ENCODE peak calls at places on chromosomes 1 and 21, in six cellular contexts. C is cardiac fibroblast, I is fibroblast of lung, B is A549, L is uterus, P is fibroblast of mammary gland. F is an unnamed sample.

GRCh38 chr1:41413748-41414281 is 52.6 kb downstream of the FOXO6 start:
- DNase-seq in B (no peak), L (no peak), I (no peak), P (no peak), C (no peak), F (no peak)

GRCh38 chr1:8477199-8477982 is 159.5 kb downstream of the SLC45A1 start:
- DNase-seq in B (no peak), P (peak), I (no peak), L (no peak), C (peak), F (peak)

GRCh38 chr21:39867198-39867650 is at the start of gene PCP4:
- DNase-seq in P (peak), C (peak), B (peak), L (peak), I (peak), F (peak)

GRCh38 chr1:159960721-159961381 is 6.8 kb upstream of the SLAMF9 start:
- DNase-seq in C (peak), B (peak), P (peak), L (peak), I (peak), F (peak)

GRCh38 chr1:45804671-45804973 is 1.2 kb downstream of the MAST2 start:
- DNase-seq in P (peak), B (no peak), I (no peak), C (no peak), L (no peak), F (no peak)

GRCh38 chr1:239899747-239900146 is 191.9 kb upstream of the FMN2 start:
- DNase-seq in I (no peak), B (no peak), C (no peak), L (no peak), P (no peak), F (no peak)

GRCh38 chr1:97507863-97508262 is 413.0 kb downstream of the DPYD start:
- DNase-seq in L (no peak), B (no peak), I (no peak), C (peak), P (peak), F (no peak)

GRCh38 chr21:41316641-41317392 is at the start of gene FAM3B:
- DNase-seq in P (no peak), L (no peak), C (no peak), B (no peak), I (no peak), F (no peak)

GRCh38 chr1:248843687-248844086 is 5.7 kb downstream of the ZNF672 start:
- DNase-seq in C (no peak), L (no peak), B (no peak), P (no peak), I (no peak), F (no peak)

GRCh38 chr1:65279092-65279448 is 30.3 kb upstream of the DNAJC6 start:
- DNase-seq in B (no peak), I (peak), C (no peak), P (no peak), L (no peak), F (no peak)

GRCh38 chr1:56435434-56436337 is 143.7 kb downstream of the PLPP3 start:
- DNase-seq in L (no peak), P (no peak), B (no peak), C (no peak), I (no peak), F (no peak)

GRCh38 chr1:91548382-91549040 is 47.9 kb downstream of the CDC7 start:
- DNase-seq in B (no peak), I (no peak), L (no peak), P (no peak), C (peak), F (no peak)

GRCh38 chr1:211939876-211940468 is 95.4 kb downstream of the INTS7 start:
- DNase-seq in L (no peak), C (no peak), P (no peak), B (no peak), I (no peak), F (no peak)

GRCh38 chr1:234525156-234525774 is 46.3 kb upstream of the TARBP1 start:
- DNase-seq in C (no peak), L (no peak), I (no peak), P (no peak), B (no peak), F (no peak)

GRCh38 chr1:1202831-1203560 is 3.4 kb downstream of the TNFRSF18 start:
- DNase-seq in I (no peak), P (no peak), B (no peak), L (no peak), C (no peak), F (no peak)

DNA sequence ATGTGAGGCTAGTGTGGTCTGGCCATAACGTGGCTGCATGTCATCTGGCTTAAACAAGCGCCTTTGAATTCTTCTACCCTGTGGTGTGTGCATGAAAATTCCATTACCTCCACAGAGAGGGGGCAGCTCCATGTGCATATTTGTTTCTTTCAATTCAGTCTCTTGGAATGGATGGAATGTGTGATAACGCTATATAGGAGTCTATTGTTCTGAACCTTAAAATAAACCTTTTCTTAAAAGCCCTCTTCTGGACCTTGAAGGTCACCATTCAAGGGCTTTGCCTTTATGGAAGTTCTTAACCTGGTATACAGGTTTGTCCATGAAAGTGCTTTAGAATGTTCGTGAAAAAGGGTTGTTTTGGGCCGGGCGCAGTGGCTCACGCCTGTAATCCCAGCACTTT is 118.2 kb upstream of the ADGRL2 start:
- DNase-seq in L (no peak), I (no peak), P (no peak), C (peak), B (no peak), F (peak)
- H3K4me3 ChIP-seq in L (no peak), I (no peak), P (no peak), C (no peak), B (no peak), F (no peak)

DNA sequence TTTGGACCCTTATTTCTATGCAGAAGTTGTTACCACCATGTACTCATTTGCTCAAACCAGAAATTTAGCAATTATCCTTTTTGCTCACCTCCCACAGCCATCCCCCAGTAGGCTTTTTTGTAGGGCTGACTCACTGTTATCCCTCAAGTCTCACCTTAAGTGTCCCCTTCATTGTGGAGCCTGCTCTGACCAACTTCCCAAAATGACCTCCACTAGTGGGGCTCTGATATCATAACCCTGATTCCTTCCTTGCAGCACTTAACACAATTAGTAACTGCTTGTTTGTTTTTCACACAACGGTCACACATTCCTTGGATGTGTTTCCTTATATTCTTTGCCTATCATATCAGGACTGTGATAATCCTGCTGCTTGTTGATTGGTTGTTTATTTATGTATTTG is 76.7 kb downstream of the PATJ start:
- DNase-seq in I (no peak), B (no peak), P (no peak), L (no peak), C (no peak), F (no peak)
- H3K4me3 ChIP-seq in I (no peak), B (no peak), P (no peak), L (no peak), C (no peak), F (no peak)

GRCh38 chr1:94854458-94855306 is 34.5 kb downstream of the SLC44A3 start:
- DNase-seq in C (peak), P (peak), L (peak), I (peak), B (peak), F (peak)
- H3K4me3 ChIP-seq in C (peak), P (peak), L (peak), I (peak), B (peak), F (peak)

GRCh38 chr1:28247603-28248272 is 11.6 kb upstream of the SESN2 start:
- DNase-seq in P (no peak), C (no peak), I (no peak), L (no peak), B (no peak), F (no peak)
- H3K4me3 ChIP-seq in P (peak), C (no peak), I (no peak), L (peak), B (peak), F (peak)

GRCh38 chr1:208577381-208577905 is 333.3 kb upstream of the PLXNA2 start:
- DNase-seq in C (no peak), L (no peak), P (no peak), B (no peak), I (no peak), F (no peak)
- H3K4me3 ChIP-seq in C (no peak), L (no peak), P (no peak), B (no peak), I (no peak), F (no peak)

DNA sequence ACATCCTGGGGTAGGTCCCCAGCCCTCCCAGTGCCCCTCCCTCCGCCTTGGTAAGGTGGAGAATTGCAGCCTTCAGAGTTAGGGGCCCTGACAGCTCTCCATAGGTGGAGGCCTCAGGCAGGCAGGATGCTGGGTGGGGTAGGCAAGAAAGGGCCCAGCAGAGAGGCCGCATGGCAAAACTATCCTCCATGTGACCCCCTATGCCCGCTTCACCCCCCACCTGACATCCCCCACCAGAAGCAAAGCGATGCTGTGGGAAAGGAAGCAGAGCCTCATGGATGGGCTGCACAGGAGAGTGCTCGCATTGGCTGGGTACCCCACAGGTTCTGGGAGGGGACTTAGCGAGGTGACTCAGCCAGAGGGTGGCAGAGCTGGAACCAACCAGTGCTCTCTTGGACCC is 1.6 kb downstream of the S100A9 start:
- DNase-seq in I (no peak), L (no peak), B (no peak), C (no peak), P (no peak), F (no peak)
- H3K4me3 ChIP-seq in I (no peak), L (no peak), B (no peak), C (no peak), P (no peak), F (no peak)

GRCh38 chr1:205310981-205311704 is 10.4 kb downstream of the NUAK2 start:
- DNase-seq in I (no peak), B (no peak), P (no peak), L (no peak), C (no peak), F (no peak)

GRCh38 chr1:205312866-205313680 is 8.5 kb downstream of the NUAK2 start:
- DNase-seq in L (no peak), B (no peak), I (no peak), C (no peak), P (no peak), F (no peak)

GRCh38 chr1:205314986-205315618 is 6.4 kb downstream of the NUAK2 start:
- DNase-seq in L (no peak), P (no peak), C (no peak), B (no peak), I (no peak), F (no peak)

GRCh38 chr1:205316179-205316578 is 5.4 kb downstream of the NUAK2 start:
- DNase-seq in I (no peak), B (no peak), L (no peak), C (no peak), P (no peak), F (no peak)

GRCh38 chr1:205313681-205314308 is 7.8 kb downstream of the NUAK2 start:
- DNase-seq in B (peak), P (peak), L (peak), C (peak), I (peak), F (peak)
- H3K4me3 ChIP-seq in B (peak), P (no peak), L (no peak), C (no peak), I (peak), F (peak)

GRCh38 chr1:171676823-171677222 is 24.3 kb upstream of the MYOC start:
- DNase-seq in L (no peak), C (no peak), P (no peak), B (no peak), I (no peak), F (no peak)
- H3K4me3 ChIP-seq in L (no peak), C (no peak), P (no peak), B (no peak), I (no peak), F (no peak)

F was measured in brain microvascular endothelial cell.